ENCODE peak calls at places on chromosome 21, in four cellular contexts. N, C, U and Y are unnamed samples.

GRCh38 chr21:34992736-34993135 is 56.4 kb downstream of the RUNX1 start:
- DNase-seq in N (peak), C (peak), U (peak), Y (no peak)

GRCh38 chr21:44836666-44837471 is 19.0 kb upstream of the SUMO3 start:
- DNase-seq in N (peak), C (peak), U (peak), Y (peak)

GRCh38 chr21:42319368-42319767 is 4.2 kb upstream of the TFF3 start:
- DNase-seq in N (no peak), C (no peak), U (no peak), Y (peak)

GRCh38 chr21:29208666-29209059 is 78.2 kb downstream of the MAP3K7CL start:
- DNase-seq in N (peak), C (peak), U (no peak), Y (no peak)

GRCh38 chr21:18026359-18026758 is 207.2 kb upstream of the C21orf91 start:
- DNase-seq in N (no peak), C (no peak), U (no peak), Y (no peak)

GRCh38 chr21:41634211-41634694 is 126.3 kb upstream of the TMPRSS2 start:
- DNase-seq in N (no peak), C (no peak), U (no peak), Y (no peak)

GRCh38 chr21:42172596-42173483 is 46.1 kb upstream of the ABCG1 start:
- DNase-seq in N (no peak), C (no peak), U (no peak), Y (no peak)

GRCh38 chr21:34845521-34846213 is 176.9 kb downstream of the CLIC6 start:
- DNase-seq in N (peak), C (peak), U (no peak), Y (peak)

GRCh38 chr21:32138658-32139057 is 140.2 kb downstream of the MIS18A start:
- DNase-seq in N (no peak), C (no peak), U (no peak), Y (no peak)

GRCh38 chr21:41967708-41968107 is 13.9 kb upstream of the C2CD2 start:
- DNase-seq in N (no peak), C (no peak), U (peak), Y (no peak)

GRCh38 chr21:24514081-24514733 is 1093.1 kb downstream of the MRPL39 start:
- DNase-seq in N (no peak), C (peak), U (no peak), Y (peak)

GRCh38 chr21:42681296-42682206 is 28.1 kb downstream of the PDE9A start:
- DNase-seq in N (no peak), C (no peak), U (peak), Y (peak)

GRCh38 chr21:35925497-35925896 is 134.8 kb downstream of the SETD4 start:
- DNase-seq in N (peak), C (no peak), U (no peak), Y (peak)

GRCh38 chr21:31731112-31731801 is 661 bp downstream of the SCAF4 start:
- DNase-seq in N (peak), C (peak), U (peak), Y (peak)

GRCh38 chr21:42040411-42041180 is 30.4 kb upstream of the ZBTB21 start:
- DNase-seq in N (peak), C (peak), U (no peak), Y (no peak)

GRCh38 chr21:25039461-25040380 is 567.6 kb downstream of the MRPL39 start:
- DNase-seq in N (peak), C (peak), U (no peak), Y (peak)

GRCh38 chr21:14453339-14453738 is 70.4 kb upstream of the HSPA13 start:
- DNase-seq in N (no peak), C (no peak), U (no peak), Y (no peak)

GRCh38 chr21:34986561-34987533 is 62.3 kb downstream of the RUNX1 start:
- DNase-seq in N (peak), C (peak), U (no peak), Y (peak)

GRCh38 chr21:45209685-45210284 is 77.9 kb downstream of the POFUT2 start:
- DNase-seq in N (no peak), C (no peak), U (no peak), Y (no peak)

GRCh38 chr21:46628868-46629267 is 6.6 kb upstream of the PRMT2 start:
- DNase-seq in N (no peak), C (no peak), U (no peak), Y (no peak)

GRCh38 chr21:31845151-31845550 is 27.7 kb upstream of the HUNK start:
- DNase-seq in N (no peak), C (no peak), U (no peak), Y (no peak)

GRCh38 chr21:29360799-29361765 is 62.4 kb downstream of the BACH1 start:
- DNase-seq in N (no peak), C (peak), U (no peak), Y (peak)

GRCh38 chr21:42668193-42668592 is 14.8 kb downstream of the PDE9A start:
- DNase-seq in N (no peak), C (no peak), U (no peak), Y (no peak)

GRCh38 chr21:28516011-28516410 is 476.7 kb downstream of the LTN1 start:
- DNase-seq in N (no peak), C (no peak), U (no peak), Y (no peak)

GRCh38 chr21:20998456-20998789 is 214 bp downstream of the NCAM2 start:
- DNase-seq in N (no peak), C (no peak), U (no peak), Y (no peak)

GRCh38 chr21:20998886-20999285 is 677 bp downstream of the NCAM2 start:
- DNase-seq in N (no peak), C (no peak), U (no peak), Y (no peak)

GRCh38 chr21:20997633-20998455 is at the start of gene NCAM2:
- DNase-seq in N (peak), C (peak), U (peak), Y (no peak)

GRCh38 chr21:20996421-20997307 is 1.5 kb upstream of the NCAM2 start:
- DNase-seq in N (no peak), C (peak), U (no peak), Y (no peak)

DNA sequence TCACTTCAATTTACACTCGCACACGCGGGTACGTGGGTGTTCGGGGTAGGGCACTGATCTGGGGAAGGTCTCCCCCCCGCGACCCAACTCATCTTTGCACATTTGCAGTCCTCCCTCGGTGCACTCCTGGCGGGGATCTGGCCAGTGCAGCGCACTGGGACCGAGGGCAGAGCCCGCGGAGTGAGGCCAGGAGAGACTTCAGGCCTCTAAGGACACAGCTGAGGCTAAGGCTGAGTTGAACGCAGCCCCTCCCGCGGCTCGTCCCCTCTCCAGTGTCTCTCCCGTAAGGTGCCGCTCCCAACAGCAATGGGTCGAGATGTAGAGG is 939 bp upstream of the NCAM2 start:
- DNase-seq in N (no peak), C (peak), U (no peak), Y (no peak)
- H3K4me3 ChIP-seq in N (peak), C (peak), U (peak), Y (no peak)

DNA sequence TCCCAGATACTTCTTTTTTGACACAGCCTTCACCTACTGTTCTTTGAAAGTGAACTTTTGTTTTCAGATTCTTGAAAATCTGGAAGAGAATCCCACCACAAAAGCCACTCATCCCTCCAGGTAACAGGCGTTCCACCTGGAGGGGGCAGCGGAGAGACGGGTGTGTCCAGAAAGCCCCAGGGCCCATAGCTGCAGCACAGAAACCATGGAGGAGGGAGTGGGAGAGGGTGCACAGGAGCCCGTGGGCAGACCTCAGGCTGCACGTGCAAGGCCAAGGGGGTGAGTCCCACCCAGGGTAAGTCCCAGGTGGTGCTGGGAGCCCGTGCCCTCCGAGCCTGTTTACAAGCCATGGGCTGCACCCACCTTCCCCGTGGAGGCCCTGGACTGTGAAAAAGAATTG is 86.5 kb downstream of the PSMG1 start:
- DNase-seq in N (no peak), C (no peak), U (no peak), Y (no peak)
- TF ChIP-seq CTCF in N (no peak), C (peak), U (no peak), Y (no peak)

GRCh38 chr21:36992671-36993070 is 13.8 kb upstream of the RIPPLY3 start:
- DNase-seq in N (no peak), C (no peak), U (no peak), Y (no peak)
- H3K4me3 ChIP-seq in N (no peak), C (no peak), U (no peak), Y (no peak)

GRCh38 chr21:33479679-33480480 is at the start of gene TMEM50B:
- DNase-seq in N (peak), C (peak), U (peak), Y (peak)

GRCh38 chr21:33477066-33477465 is 2.7 kb downstream of the TMEM50B start:
- DNase-seq in N (no peak), C (no peak), U (no peak), Y (no peak)

GRCh38 chr21:33480481-33481103 is 818 bp upstream of the TMEM50B start:
- DNase-seq in N (no peak), C (no peak), U (no peak), Y (no peak)

GRCh38 chr21:33478182-33478581 is 1.6 kb downstream of the TMEM50B start:
- DNase-seq in N (no peak), C (no peak), U (no peak), Y (no peak)

GRCh38 chr21:33478858-33479678 is 706 bp downstream of the TMEM50B start:
- DNase-seq in N (peak), C (peak), U (peak), Y (peak)
- TF ChIP-seq CTCF in N (no peak), C (no peak), U (no peak), Y (no peak)